ENCODE peak calls at places on chromosomes 16 and 17, in six cellular contexts. F is stomach, Y is right lobe of liver, I is IMR-90, G is heart left ventricle, E is uterus. P is an unnamed sample. For H3K36me3, the result is how much of the 10 kb centered on the place peaks cover.

GRCh38 chr16:56943761-56944375 is 11.9 kb downstream of the HERPUD1 start:
- DNase-seq in F (no peak), Y (no peak), I (no peak), G (no peak), E (no peak), P (no peak)

GRCh38 chr16:50460538-50461399 is 87.4 kb upstream of the NKD1 start:
- DNase-seq in F (peak), Y (peak), I (no peak), G (no peak), E (no peak), P (no peak)

GRCh38 chr17:75517277-75517865 is 1.0 kb downstream of the TSEN54 start:
- DNase-seq in F (peak), Y (peak), I (no peak), G (peak), E (no peak), P (no peak)

GRCh38 chr17:14301761-14302401 is 1.0 kb downstream of the HS3ST3B1 start:
- DNase-seq in F (peak), Y (peak), I (peak), G (peak), E (peak), P (peak)

GRCh38 chr17:34703533-34703932 is 124.2 kb downstream of the TMEM132E start:
- DNase-seq in F (no peak), Y (no peak), I (peak), G (peak), E (no peak), P (peak)

GRCh38 chr16:86621966-86622365 is 43.6 kb downstream of the FOXL1 start:
- DNase-seq in F (no peak), Y (no peak), I (no peak), G (no peak), E (no peak), P (no peak)

GRCh38 chr17:32266389-32267269 is 997 bp downstream of the RHBDL3 start:
- DNase-seq in F (no peak), Y (no peak), I (no peak), G (no peak), E (no peak), P (peak)

GRCh38 chr17:42422958-42423712 is at the start of gene CAVIN1:
- DNase-seq in F (peak), Y (peak), I (peak), G (peak), E (peak), P (peak)

GRCh38 chr16:11476676-11477075 is 110.0 kb downstream of the LITAF start:
- DNase-seq in F (no peak), Y (no peak), I (no peak), G (no peak), E (no peak), P (no peak)

GRCh38 chr16:7835032-7835431 is 502.4 kb downstream of the RBFOX1 start:
- DNase-seq in F (no peak), Y (no peak), I (no peak), G (no peak), E (no peak), P (no peak)

GRCh38 chr16:71254832-71255560 is 24.5 kb upstream of the HYDIN start:
- DNase-seq in F (no peak), Y (no peak), I (no peak), G (no peak), E (no peak), P (no peak)

GRCh38 chr17:14152726-14153125 is 83.4 kb downstream of the COX10 start:
- DNase-seq in F (no peak), Y (no peak), I (no peak), G (peak), E (no peak), P (no peak)

GRCh38 chr17:34633760-34634159 is 54.4 kb downstream of the TMEM132E start:
- DNase-seq in F (no peak), Y (no peak), I (no peak), G (no peak), E (no peak), P (no peak)

GRCh38 chr17:565506-565905 is 149.1 kb downstream of the VPS53 start:
- DNase-seq in F (no peak), Y (no peak), I (no peak), G (no peak), E (no peak), P (no peak)

GRCh38 chr17:58153046-58153445 is 4.9 kb downstream of the OR4D1 start:
- DNase-seq in F (no peak), Y (no peak), I (no peak), G (peak), E (no peak), P (no peak)

GRCh38 chr17:64504769-64505319 is 1.2 kb downstream of the DDX5 start:
- DNase-seq in F (no peak), Y (no peak), I (peak), G (no peak), E (peak), P (no peak)
- H3K36me3 ChIP-seq in F (half or more), Y (half or more), I (half or more), G (half or more), E (under half), P (under half)

GRCh38 chr17:81845361-81845760 is 10.5 kb upstream of the PPP1R27 start:
- DNase-seq in F (no peak), Y (no peak), I (no peak), G (no peak), E (no peak), P (no peak)

GRCh38 chr17:81843713-81844326 is 9.0 kb upstream of the PPP1R27 start:
- DNase-seq in F (no peak), Y (no peak), I (no peak), G (no peak), E (no peak), P (no peak)

GRCh38 chr17:81844887-81845286 is 10.0 kb upstream of the PPP1R27 start:
- DNase-seq in F (no peak), Y (no peak), I (no peak), G (no peak), E (no peak), P (no peak)

GRCh38 chr17:81842725-81843504 is 8.1 kb upstream of the PPP1R27 start:
- DNase-seq in F (no peak), Y (peak), I (no peak), G (no peak), E (peak), P (peak)

GRCh38 chr17:81844327-81844851 is 9.5 kb upstream of the PPP1R27 start:
- DNase-seq in F (no peak), Y (no peak), I (no peak), G (no peak), E (no peak), P (no peak)
- TF ChIP-seq POLR2A in F (no peak), Y (no peak), I (no peak), G (no peak), E (no peak), P (no peak)

GRCh38 chr16:87854053-87854906 is 15.0 kb downstream of the SLC7A5 start:
- DNase-seq in F (no peak), Y (peak), I (no peak), G (no peak), E (no peak), P (no peak)
- H3K4me3 ChIP-seq in F (peak), Y (peak), I (no peak), G (peak), E (peak), P (peak)

DNA sequence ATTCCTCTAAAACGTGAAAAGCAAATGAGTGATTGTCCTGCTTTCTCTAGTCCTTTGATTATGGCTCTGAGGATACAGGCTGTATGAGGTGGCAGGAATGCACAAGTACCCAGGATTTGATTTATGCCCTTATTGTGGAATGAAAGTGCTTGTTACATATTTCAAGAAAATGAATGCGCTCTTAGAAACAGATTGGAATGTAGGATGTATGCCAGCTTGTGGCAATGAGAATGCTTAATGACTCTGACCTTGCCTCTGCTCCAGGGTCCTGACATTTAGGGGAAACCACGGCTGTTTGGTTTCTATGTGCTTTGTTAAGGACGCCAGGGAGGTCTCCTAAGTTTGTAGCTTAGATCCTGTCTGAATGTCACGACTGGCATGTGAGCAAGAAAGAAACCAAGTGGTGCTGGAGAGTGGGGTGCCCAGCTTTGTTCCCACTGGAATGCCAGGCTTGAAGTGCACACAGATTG is 22.0 kb downstream of the PRCD start:
- DNase-seq in F (no peak), Y (no peak), I (no peak), G (no peak), E (no peak), P (no peak)
- H3K36me3 ChIP-seq in F (under half), Y (under half), I (under half), G (half or more), E (under half), P (under half)

GRCh38 chr16:28880589-28880915 is 2.3 kb downstream of the ATP2A1 start:
- DNase-seq in F (no peak), Y (no peak), I (no peak), G (no peak), E (no peak), P (no peak)

GRCh38 chr16:28879841-28880588 is 1.7 kb downstream of the ATP2A1 start:
- DNase-seq in F (peak), Y (peak), I (peak), G (peak), E (peak), P (peak)

GRCh38 chr16:28880955-28881354 is 2.7 kb downstream of the ATP2A1 start:
- DNase-seq in F (no peak), Y (no peak), I (no peak), G (no peak), E (no peak), P (no peak)

GRCh38 chr16:28878083-28878926 is at the start of gene ATP2A1:
- DNase-seq in F (no peak), Y (no peak), I (no peak), G (no peak), E (no peak), P (no peak)

GRCh38 chr16:28879261-28879840 is 1.1 kb downstream of the ATP2A1 start:
- DNase-seq in F (no peak), Y (no peak), I (no peak), G (no peak), E (no peak), P (no peak)
- TF ChIP-seq POLR2A in F (no peak), Y (no peak), I (no peak), G (no peak), E (no peak), P (no peak)

DNA sequence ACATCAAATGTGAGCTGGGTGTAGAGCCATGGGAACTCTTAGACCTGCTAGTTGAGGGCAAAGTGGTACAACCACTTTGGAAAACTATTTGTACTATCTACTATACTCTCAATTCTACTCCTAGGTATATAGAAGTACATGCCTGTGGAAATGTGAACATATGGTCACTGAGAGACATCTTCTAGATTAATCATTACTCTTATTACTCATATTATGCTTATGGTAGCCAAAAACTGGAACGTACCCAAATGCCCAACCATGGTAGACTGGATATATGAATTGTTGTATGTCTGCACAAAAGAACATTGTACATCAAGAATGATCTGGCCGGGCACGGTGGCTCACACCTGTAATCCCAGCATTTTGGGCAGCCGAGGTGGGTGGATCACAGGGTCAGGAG is 2.7 kb downstream of the WDR45B start:
- DNase-seq in F (no peak), Y (no peak), I (peak), G (no peak), E (no peak), P (no peak)
- H3K4me3 ChIP-seq in F (no peak), Y (no peak), I (no peak), G (no peak), E (no peak), P (no peak)

DNA sequence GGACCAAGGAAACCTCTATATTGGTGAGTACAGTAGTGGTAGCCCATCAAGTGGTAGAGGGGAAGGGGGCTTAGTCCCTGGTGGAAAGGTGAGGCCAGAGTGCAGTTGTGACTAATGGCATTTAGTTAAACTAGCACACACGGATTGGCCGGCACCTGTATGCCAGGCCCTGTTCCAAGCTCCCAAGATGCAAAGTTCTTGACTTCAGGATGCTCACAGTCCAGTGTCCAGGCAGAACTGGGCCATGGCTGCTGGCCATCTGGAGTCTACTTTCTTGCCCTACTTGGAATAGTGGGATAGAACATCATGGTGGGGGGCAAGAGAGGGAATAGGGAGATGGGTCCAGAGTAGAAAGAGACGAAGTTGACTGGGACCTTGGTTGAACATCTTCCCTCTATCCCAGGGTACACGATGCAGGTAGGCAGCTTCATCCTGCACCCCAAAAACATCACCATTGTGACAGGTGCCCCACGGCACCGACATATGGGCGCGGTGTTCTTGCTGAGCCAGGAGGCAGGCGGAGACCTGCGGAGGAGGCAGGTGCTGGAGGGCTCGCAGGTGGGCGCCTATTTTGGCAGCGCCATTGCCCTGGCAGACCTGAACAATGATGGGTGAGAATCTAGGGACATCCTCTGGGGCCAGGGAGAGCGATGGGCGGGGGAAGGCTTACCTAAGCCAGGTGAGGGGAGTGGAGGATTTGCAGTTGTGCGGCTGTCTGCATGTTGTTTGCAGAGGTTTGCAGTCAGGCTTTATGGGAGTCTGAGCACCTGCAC is 15.2 kb downstream of the ITGA3 start:
- DNase-seq in F (no peak), Y (no peak), I (no peak), G (no peak), E (no peak), P (no peak)
- H3K36me3 ChIP-seq in F (half or more), Y (under half), I (half or more), G (half or more), E (under half), P (under half)

GRCh38 chr16:28835864-28836760 is 10.0 kb downstream of the TUFM start:
- DNase-seq in F (no peak), Y (no peak), I (no peak), G (no peak), E (no peak), P (no peak)
- TF ChIP-seq POLR2A in F (no peak), Y (no peak), I (no peak), G (no peak), E (no peak), P (no peak)

GRCh38 chr16:30068333-30068732 is 2.8 kb downstream of the ALDOA start:
- DNase-seq in F (no peak), Y (no peak), I (no peak), G (no peak), E (no peak), P (no peak)
- H3K4me3 ChIP-seq in F (no peak), Y (no peak), I (no peak), G (no peak), E (no peak), P (no peak)

P was measured in ovary.